ENCODE peak calls at places on chromosomes 1 and 21, in four cellular contexts. J is WTC11, I is GM12878, P is HepG2. V is an unnamed sample.
A peak's percentile ranks its signal among the peaks of the same experiment; 100 is the strongest.

GRCh38 chr1:227913969-227914791 is 33.6 kb downstream of the WNT9A start:
- DNase-seq in J (no peak), I (no peak), P (no peak), V (no peak)

GRCh38 chr1:209655832-209656231 is 3.6 kb upstream of the LAMB3 start:
- DNase-seq in J (no peak), I (no peak), P (no peak), V (no peak)

GRCh38 chr1:168623838-168624237 is 47.4 kb downstream of the XCL1 start:
- DNase-seq in J (no peak), I (no peak), P (no peak), V (no peak)

GRCh38 chr1:37434292-37434907 is 40.0 kb upstream of the ZC3H12A start:
- DNase-seq in J (peak; percentile 88), I (no peak), P (peak; percentile 25), V (peak; percentile 78)

GRCh38 chr1:67898033-67898726 is 64.9 kb upstream of the GNG12 start:
- DNase-seq in J (no peak), I (no peak), P (no peak), V (peak; percentile 30)

GRCh38 chr21:25836396-25836795 is 101.6 kb downstream of the GABPA start:
- DNase-seq in J (no peak), I (no peak), P (no peak), V (no peak)

GRCh38 chr1:180839547-180839946 is 73.2 kb upstream of the KIAA1614 start:
- DNase-seq in J (no peak), I (no peak), P (no peak), V (no peak)

GRCh38 chr1:86948212-86948611 is 33.8 kb downstream of the HS2ST1 start:
- DNase-seq in J (no peak), I (no peak), P (no peak), V (no peak)

GRCh38 chr1:241396747-241397691 is 40.0 kb upstream of the RGS7 start:
- DNase-seq in J (no peak), I (no peak), P (no peak), V (no peak)

GRCh38 chr1:39727221-39727931 is 11.3 kb upstream of the PPIE start:
- DNase-seq in J (no peak), I (peak; percentile 65), P (no peak), V (no peak)

GRCh38 chr21:41419921-41420862 is 5.8 kb upstream of the MX1 start:
- DNase-seq in J (peak; percentile 74), I (peak; percentile 39), P (peak; percentile 69), V (peak; percentile 48)

GRCh38 chr1:56414728-56415224 is 164.6 kb downstream of the PLPP3 start:
- DNase-seq in J (no peak), I (no peak), P (peak; percentile 99), V (no peak)

GRCh38 chr1:92698932-92699331 is 86.0 kb downstream of the EVI5 start:
- DNase-seq in J (no peak), I (no peak), P (no peak), V (no peak)

GRCh38 chr1:203465943-203466342 is 9.7 kb upstream of the PRELP start:
- DNase-seq in J (no peak), I (no peak), P (no peak), V (no peak)

GRCh38 chr1:203408485-203409229 is 57.7 kb upstream of the FMOD start:
- DNase-seq in J (no peak), I (no peak), P (no peak), V (peak; percentile 8)

GRCh38 chr1:116375884-116376733 is 3.1 kb downstream of the ATP1A1 start:
- DNase-seq in J (peak; percentile 49), I (no peak), P (peak; percentile 68), V (no peak)

GRCh38 chr1:107698161-107698560 is 266.8 kb downstream of the VAV3 start:
- DNase-seq in J (no peak), I (no peak), P (no peak), V (no peak)

GRCh38 chr1:44867801-44868200 is 24.7 kb upstream of the PTCH2 start:
- DNase-seq in J (no peak), I (no peak), P (no peak), V (no peak)

GRCh38 chr1:17437260-17438175 is 2.0 kb downstream of the RCC2 start:
- DNase-seq in J (peak; percentile 45), I (no peak), P (no peak), V (peak; percentile 94)

GRCh38 chr21:26800455-26801454 is 44.5 kb downstream of the ADAMTS1 start:
- DNase-seq in J (no peak), I (no peak), P (no peak), V (no peak)

GRCh38 chr1:67850611-67851075 is 17.4 kb upstream of the GNG12 start:
- DNase-seq in J (no peak), I (no peak), P (no peak), V (peak; percentile 66)

GRCh38 chr1:221517961-221518360 is 223.9 kb downstream of the DUSP10 start:
- DNase-seq in J (no peak), I (no peak), P (no peak), V (no peak)

GRCh38 chr1:24925963-24926362 is 4.1 kb downstream of the RUNX3 start:
- DNase-seq in J (no peak), I (no peak), P (no peak), V (no peak)

GRCh38 chr21:45098867-45099266 is 24.5 kb downstream of the ADARB1 start:
- DNase-seq in J (no peak), I (no peak), P (peak; percentile 32), V (peak; percentile 46)

GRCh38 chr1:179876289-179876715 is 1.3 kb downstream of the TOR1AIP2 start:
- DNase-seq in J (no peak), I (no peak), P (peak; percentile 73), V (peak; percentile 60)

GRCh38 chr1:58619286-58620054 is 42.4 kb upstream of the TACSTD2 start:
- DNase-seq in J (no peak), I (no peak), P (no peak), V (no peak)

GRCh38 chr1:212981025-212981495 is 30.7 kb downstream of the VASH2 start:
- DNase-seq in J (peak; percentile 31), I (no peak), P (no peak), V (no peak)

GRCh38 chr1:53735261-53735660 is 3.7 kb downstream of the GLIS1 start:
- DNase-seq in J (no peak), I (no peak), P (no peak), V (no peak)

GRCh38 chr1:85818371-85818770 is 110.1 kb upstream of the ZNHIT6 start:
- DNase-seq in J (no peak), I (no peak), P (no peak), V (no peak)

GRCh38 chr1:201493757-201494617 is 12.9 kb downstream of the CSRP1 start:
- DNase-seq in J (no peak), I (no peak), P (no peak), V (no peak)

GRCh38 chr1:56430141-56430839 is 149.1 kb downstream of the PLPP3 start:
- DNase-seq in J (no peak), I (no peak), P (no peak), V (no peak)

GRCh38 chr1:151196292-151196800 is 2.0 kb upstream of the PIP5K1A start:
- DNase-seq in J (peak; percentile 35), I (peak; percentile 53), P (peak; percentile 91), V (peak; percentile 63)

GRCh38 chr1:53627031-53627430 is 111.9 kb downstream of the GLIS1 start:
- DNase-seq in J (no peak), I (no peak), P (no peak), V (no peak)

GRCh38 chr1:6011161-6011945 is 19.1 kb upstream of the NPHP4 start:
- DNase-seq in J (no peak), I (no peak), P (no peak), V (no peak)
- TF ChIP-seq CREM in J (no peak), I (no peak), P (no peak), V (no peak)

GRCh38 chr1:223515416-223515815 is 122.2 kb downstream of the CCDC185 start:
- DNase-seq in J (no peak), I (no peak), P (no peak), V (no peak)
- TF ChIP-seq CREM in J (no peak), I (no peak), P (no peak), V (no peak)

GRCh38 chr1:90396917-90397316 is 320.2 kb downstream of the BARHL2 start:
- DNase-seq in J (no peak), I (no peak), P (no peak), V (no peak)
- TF ChIP-seq CREM in J (no peak), I (no peak), P (no peak), V (no peak)

GRCh38 chr1:32285658-32286057 is 6.2 kb upstream of the HDAC1 start:
- DNase-seq in J (no peak), I (no peak), P (no peak), V (no peak)

GRCh38 chr1:32291708-32292508 is at the start of gene HDAC1:
- DNase-seq in J (peak; percentile 91), I (peak; percentile 83), P (peak; percentile 93), V (peak; percentile 100)

GRCh38 chr1:32289256-32289655 is 2.6 kb upstream of the HDAC1 start:
- DNase-seq in J (no peak), I (no peak), P (no peak), V (no peak)

GRCh38 chr1:32286763-32287162 is 5.1 kb upstream of the HDAC1 start:
- DNase-seq in J (peak; percentile 19), I (no peak), P (no peak), V (no peak)

GRCh38 chr1:32291145-32291707 is 657 bp upstream of the HDAC1 start:
- DNase-seq in J (no peak), I (no peak), P (peak; percentile 30), V (peak; percentile 73)
- TF ChIP-seq CREM in J (no peak), I (no peak), P (no peak), V (no peak)

GRCh38 chr1:1926886-1927660 is 8.0 kb upstream of the TMEM52 start:
- DNase-seq in J (no peak), I (no peak), P (no peak), V (no peak)
- TF ChIP-seq CREM in J (no peak), I (no peak), P (no peak), V (no peak)

DNA sequence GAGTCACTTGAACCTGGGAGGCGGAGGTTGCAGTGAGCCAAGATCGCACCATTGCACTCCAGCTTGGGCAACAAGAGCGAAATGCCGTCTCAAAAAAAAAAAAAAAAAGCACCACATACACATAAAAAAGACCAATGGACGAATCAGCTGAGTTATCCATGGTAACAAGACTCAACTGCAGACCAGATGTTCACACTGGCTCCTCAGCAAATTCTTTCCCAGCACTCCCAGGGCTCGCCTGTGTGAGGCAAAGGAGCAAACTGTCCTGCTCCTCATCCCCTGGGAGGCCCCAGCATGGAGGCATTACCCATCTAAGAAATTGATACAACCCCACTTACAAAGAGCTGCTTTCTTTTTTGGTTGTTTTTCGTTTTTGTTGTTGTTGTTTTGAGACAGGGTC is 3.1 kb downstream of the TMEM234 start:
- DNase-seq in J (no peak), I (no peak), P (no peak), V (no peak)
- TF ChIP-seq CREM in J (no peak), I (no peak), P (no peak), V (no peak)